ENCODE peak calls at places on chromosomes 16 and 17, in ten cellular contexts. G, M, A, R, N, Y, T, D, L and P are unnamed samples.

GRCh38 chr16:77868478-77868877 is 80.1 kb downstream of the VAT1L start:
- DNase-seq in G (no peak), M (no peak), A (no peak), R (no peak), N (peak; percentile 37), Y (no peak), T (no peak), D (no peak), L (no peak), P (no peak)

GRCh38 chr17:72205357-72205756 is 84.5 kb downstream of the SOX9 start:
- DNase-seq in G (no peak), M (no peak), A (no peak), R (no peak), N (no peak), Y (peak; percentile 10), T (peak; percentile 85), D (no peak), L (no peak), P (no peak)

GRCh38 chr17:34713687-34714086 is 134.3 kb downstream of the TMEM132E start:
- DNase-seq in G (no peak), M (no peak), A (no peak), R (no peak), N (no peak), Y (no peak), T (no peak), D (no peak), L (no peak), P (no peak)

GRCh38 chr16:81094771-81095251 is 1.4 kb downstream of the GCSH start:
- DNase-seq in G (no peak), M (peak; percentile 51), A (no peak), R (peak; percentile 26), N (no peak), Y (no peak), T (no peak), D (no peak), L (peak; percentile 48), P (no peak)

GRCh38 chr16:87628940-87629339 is 26.6 kb downstream of the JPH3 start:
- DNase-seq in G (no peak), M (peak; percentile 3), A (no peak), R (peak; percentile 10), N (peak; percentile 38), Y (peak; percentile 67), T (no peak), D (no peak), L (no peak), P (no peak)

GRCh38 chr17:28841901-28842281 is 699 bp downstream of the FAM222B start:
- DNase-seq in G (no peak), M (no peak), A (no peak), R (no peak), N (peak; percentile 27), Y (no peak), T (no peak), D (no peak), L (no peak), P (no peak)

GRCh38 chr17:73338050-73338491 is 26.3 kb upstream of the CDC42EP4 start:
- DNase-seq in G (no peak), M (peak; percentile 48), A (no peak), R (peak; percentile 71), N (no peak), Y (no peak), T (peak; percentile 36), D (no peak), L (no peak), P (no peak)

GRCh38 chr17:43389022-43389947 is 9.5 kb upstream of the ARL4D start:
- DNase-seq in G (peak; percentile 80), M (peak; percentile 83), A (peak; percentile 89), R (peak; percentile 83), N (peak; percentile 87), Y (peak; percentile 81), T (peak; percentile 74), D (no peak), L (peak; percentile 94), P (peak; percentile 89)

DNA sequence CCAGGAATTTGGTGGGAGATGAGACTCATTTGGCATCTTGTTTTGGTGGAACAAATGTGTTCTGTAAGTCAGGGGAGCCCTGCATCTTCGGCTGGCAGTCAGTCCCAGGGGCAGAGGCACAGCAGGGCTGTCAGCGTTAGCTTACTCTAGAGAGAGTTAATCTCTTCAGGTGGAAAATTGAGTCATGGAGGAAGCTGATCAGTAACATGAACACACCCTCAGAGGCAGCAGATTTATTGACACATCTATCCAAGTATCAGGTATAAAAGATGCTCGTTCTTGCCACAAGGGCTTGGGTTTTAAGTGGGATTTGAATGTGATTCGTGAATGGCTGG is 55.2 kb downstream of the EPN2 start:
- DNase-seq in G (no peak), M (no peak), A (no peak), R (no peak), N (no peak), Y (no peak), T (no peak), D (no peak), L (no peak), P (no peak)
- H3K4me3 ChIP-seq in G (no peak overlapping the region), M (no peak overlapping the region), A (no peak overlapping the region), R (no peak overlapping the region), N (no peak overlapping the region), Y (no peak overlapping the region), T (no peak overlapping the region), D (no peak overlapping the region), L (no peak overlapping the region), P (no peak overlapping the region)

GRCh38 chr16:56417138-56417537 is 8.2 kb downstream of the AMFR start:
- DNase-seq in G (no peak), M (no peak), A (no peak), R (no peak), N (no peak), Y (no peak), T (no peak), D (no peak), L (no peak), P (no peak)

GRCh38 chr16:56414366-56414765 is 11.0 kb downstream of the AMFR start:
- DNase-seq in G (no peak), M (no peak), A (no peak), R (no peak), N (no peak), Y (no peak), T (no peak), D (no peak), L (no peak), P (no peak)

GRCh38 chr16:56419740-56420548 is 5.4 kb downstream of the AMFR start:
- DNase-seq in G (no peak), M (no peak), A (no peak), R (no peak), N (no peak), Y (no peak), T (no peak), D (no peak), L (no peak), P (no peak)

GRCh38 chr16:56413381-56413780 is 12.0 kb downstream of the AMFR start:
- DNase-seq in G (no peak), M (no peak), A (no peak), R (no peak), N (no peak), Y (no peak), T (no peak), D (no peak), L (no peak), P (no peak)

DNA sequence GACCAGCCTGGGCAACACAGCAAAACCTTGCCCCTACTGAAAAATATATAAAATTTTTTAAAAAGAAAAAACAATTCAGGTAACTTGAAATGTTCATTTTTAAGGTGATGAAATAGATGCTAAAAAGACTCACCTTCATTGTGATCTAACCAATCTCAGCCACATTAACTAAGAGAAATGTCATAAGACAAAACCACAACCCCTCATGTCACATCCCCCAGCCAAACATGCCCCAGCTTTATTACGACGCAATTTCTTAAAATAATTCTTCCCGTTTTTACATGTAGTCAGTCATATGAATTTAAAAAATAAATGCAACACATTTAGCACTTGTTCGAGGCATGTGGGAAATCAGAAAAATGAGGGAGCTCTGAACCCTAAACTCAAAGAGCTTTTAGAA is 9.5 kb downstream of the AMFR start:
- DNase-seq in G (no peak), M (no peak), A (no peak), R (no peak), N (no peak), Y (no peak), T (no peak), D (no peak), L (no peak), P (no peak)
- H3K4me3 ChIP-seq in G (no peak overlapping the region), M (no peak overlapping the region), A (no peak overlapping the region), R (no peak overlapping the region), N (no peak overlapping the region), Y (no peak overlapping the region), T (no peak overlapping the region), D (no peak overlapping the region), L (no peak overlapping the region), P (no peak overlapping the region)

GRCh38 chr17:77372444-77373297 is 231.9 kb downstream of the SEC14L1 start:
- DNase-seq in G (peak; percentile 47), M (peak; percentile 84), A (peak; percentile 73), R (peak; percentile 92), N (peak; percentile 67), Y (peak; percentile 97), T (peak; percentile 99), D (no peak), L (peak; percentile 87), P (no peak)
- H3K4me3 ChIP-seq in G (peak overlapping the region; percentile 55), M (peak overlapping the region; percentile 84), A (peak overlapping the region; percentile 75), R (peak overlapping the region; percentile 78), N (peak overlapping the region; percentile 52), Y (peak overlapping the region; percentile 14), T (peak overlapping the region; percentile 80), D (peak overlapping the region; percentile 92), L (peak overlapping the region; percentile 86), P (no peak overlapping the region)

DNA sequence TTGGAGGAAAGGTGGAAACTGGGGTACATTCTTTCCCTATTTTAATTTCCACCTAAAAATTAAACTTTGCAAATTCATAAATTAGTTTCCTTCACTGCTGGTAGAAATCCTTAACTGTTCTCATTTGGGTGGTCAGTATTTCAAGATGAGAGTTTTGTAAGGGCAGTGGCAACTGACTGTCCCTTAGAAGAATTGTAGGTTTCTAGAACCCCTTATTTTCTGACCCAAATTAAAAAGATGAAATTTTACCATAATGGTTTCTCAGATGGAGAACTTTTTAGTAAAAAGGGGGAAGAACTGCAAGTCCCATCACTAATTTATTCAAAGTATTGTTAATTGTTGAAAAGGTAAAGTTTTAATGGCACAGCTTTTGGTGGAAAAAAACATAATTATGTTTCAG is 5.6 kb downstream of the IGF2BP1 start:
- DNase-seq in G (no peak), M (no peak), A (no peak), R (no peak), N (no peak), Y (no peak), T (no peak), D (no peak), L (no peak), P (no peak)
- H3K4me3 ChIP-seq in G (no peak overlapping the region), M (no peak overlapping the region), A (no peak overlapping the region), R (no peak overlapping the region), N (no peak overlapping the region), Y (no peak overlapping the region), T (no peak overlapping the region), D (no peak overlapping the region), L (no peak overlapping the region), P (no peak overlapping the region)